ENCODE peak calls at places on chromosomes 7 and 10, in five cellular contexts. W is stimulated activated CD4-positive, alpha-beta T cell treated with anti-CD3 and anti-CD28 coated beads, Interleukin-2, amount 100 ng/mL, for 24 hours; L is T-helper 1 cell; G is T-helper 9 cell; S is non-pigmented ciliary epithelial cell. B is an unnamed sample.

GRCh38 chr7:69403169-69403568 is 195.1 kb upstream of the AUTS2 start:
- DNase-seq in S (no peak), W (no peak), G (no peak), L (no peak), B (peak; percentile 38)

GRCh38 chr7:135557455-135558336 is at the start of gene NUP205:
- DNase-seq in G (peak; percentile 58), L (peak; percentile 40), S (peak; percentile 49), W (peak; percentile 79), B (peak; percentile 88)

GRCh38 chr10:78599122-78599853 is 469.5 kb upstream of the ZMIZ1 start:
- DNase-seq in L (no peak), S (no peak), G (no peak), W (no peak), B (no peak)

GRCh38 chr10:124043310-124044142 is 49.9 kb downstream of the CHST15 start:
- DNase-seq in L (no peak), G (no peak), W (no peak), S (no peak), B (peak; percentile 71)

GRCh38 chr7:20598479-20599419 is 16.7 kb upstream of the ABCB5 start:
- DNase-seq in G (no peak), W (no peak), S (peak; percentile 38), L (no peak), B (peak; percentile 43)

GRCh38 chr7:44103941-44104879 is at the start of gene AEBP1:
- DNase-seq in G (no peak), S (no peak), W (no peak), L (no peak), B (peak; percentile 70)

GRCh38 chr10:69224862-69225657 is 4.9 kb downstream of the HKDC1 start:
- DNase-seq in W (no peak), S (no peak), G (no peak), L (no peak), B (no peak)

GRCh38 chr10:50567384-50567783 is 56.4 kb downstream of the SGMS1 start:
- DNase-seq in W (no peak), S (no peak), G (no peak), L (no peak), B (no peak)

GRCh38 chr10:132987671-132988571 is 45.6 kb upstream of the CFAP46 start:
- DNase-seq in L (no peak), W (no peak), G (no peak), S (peak; percentile 48), B (peak; percentile 4)

GRCh38 chr7:73850781-73851207 is 8.5 kb upstream of the METTL27 start:
- DNase-seq in G (no peak), W (no peak), S (peak; percentile 95), L (no peak), B (peak; percentile 60)

GRCh38 chr7:98079891-98080653 is 26.6 kb upstream of the LMTK2 start:
- DNase-seq in S (no peak), L (no peak), W (no peak), G (no peak), B (peak; percentile 57)

GRCh38 chr7:36188923-36189322 is 35.9 kb downstream of the EEPD1 start:
- DNase-seq in G (no peak), L (no peak), S (no peak), W (no peak), B (no peak)

GRCh38 chr10:86258488-86258887 is 108.1 kb downstream of the GRID1 start:
- DNase-seq in S (no peak), G (no peak), L (no peak), W (no peak), B (no peak)

GRCh38 chr10:117653170-117653515 is 110.6 kb downstream of the EMX2 start:
- DNase-seq in L (no peak), W (peak; percentile 23), G (no peak), S (peak; percentile 88), B (no peak)

GRCh38 chr10:93280121-93280698 is 201.9 kb downstream of the MYOF start:
- DNase-seq in L (no peak), S (no peak), G (no peak), W (no peak), B (no peak)

GRCh38 chr7:101545441-101546190 is 83.5 kb downstream of the MYL10 start:
- DNase-seq in G (no peak), W (no peak), S (no peak), L (no peak), B (no peak)

GRCh38 chr10:28722065-28722803 is 44.9 kb downstream of the BAMBI start:
- DNase-seq in L (no peak), S (no peak), W (no peak), G (no peak), B (peak; percentile 20)

GRCh38 chr10:29131952-29132820 is 156.7 kb upstream of the LYZL1 start:
- DNase-seq in S (no peak), G (no peak), W (no peak), L (no peak), B (no peak)

GRCh38 chr10:93098816-93099215 is 25.1 kb downstream of the CYP26A1 start:
- DNase-seq in G (no peak), S (no peak), L (no peak), W (no peak), B (no peak)

GRCh38 chr10:31929260-31929985 is 792 bp upstream of the ARHGAP12 start:
- DNase-seq in W (peak; percentile 29), S (no peak), L (peak; percentile 9), G (peak; percentile 20), B (peak; percentile 21)

GRCh38 chr10:112628951-112629604 is 182.1 kb downstream of the VTI1A start:
- DNase-seq in S (no peak), W (no peak), L (no peak), G (no peak), B (no peak)

GRCh38 chr7:140594131-140594691 is 46.4 kb downstream of the DENND2A start:
- DNase-seq in W (no peak), G (no peak), L (no peak), S (no peak), B (no peak)

GRCh38 chr10:48794074-48794473 is 109.4 kb downstream of the WDFY4 start:
- DNase-seq in G (no peak), W (no peak), L (no peak), S (no peak), B (no peak)

GRCh38 chr7:16609842-16610450 is 35.6 kb downstream of the ANKMY2 start:
- DNase-seq in L (no peak), S (no peak), W (no peak), G (no peak), B (no peak)

GRCh38 chr7:11786186-11786585 is 45.8 kb downstream of the THSD7A start:
- DNase-seq in G (no peak), W (no peak), L (no peak), S (peak; percentile 73), B (no peak)

GRCh38 chr10:125785831-125786230 is 10.2 kb upstream of the MMP21 start:
- DNase-seq in G (no peak), L (no peak), S (no peak), W (no peak), B (no peak)

GRCh38 chr7:100466830-100467605 is 3.0 kb upstream of the SPACDR start:
- DNase-seq in L (no peak), G (no peak), W (no peak), S (no peak), B (no peak)

GRCh38 chr10:42962902-42963231 is 114.0 kb upstream of the RET start:
- DNase-seq in G (no peak), L (no peak), S (no peak), W (peak; percentile 10), B (no peak)

GRCh38 chr10:92681306-92681823 is 8.4 kb upstream of the HHEX start:
- DNase-seq in W (no peak), L (no peak), G (no peak), S (no peak), B (no peak)

GRCh38 chr10:101779544-101780186 is 3.6 kb downstream of the NPM3 start:
- DNase-seq in S (no peak), W (peak; percentile 91), L (peak; percentile 60), G (peak; percentile 87), B (peak; percentile 61)

GRCh38 chr7:25790261-25790660 is 361.7 kb upstream of the NFE2L3 start:
- DNase-seq in W (no peak), S (no peak), L (no peak), G (no peak), B (no peak)

GRCh38 chr10:115951242-115951641 is 321.8 kb downstream of the GFRA1 start:
- DNase-seq in L (no peak), W (no peak), S (no peak), G (no peak), B (no peak)

GRCh38 chr10:130935051-130935450 is 376.5 kb downstream of the TCERG1L start:
- DNase-seq in W (no peak), L (no peak), S (no peak), G (no peak), B (no peak)

GRCh38 chr7:149293338-149293737 is 31.3 kb downstream of the ZNF783 start:
- DNase-seq in G (no peak), W (no peak), L (no peak), S (no peak), B (no peak)

GRCh38 chr10:2387672-2388071 is 650.3 kb upstream of the ADARB2 start:
- DNase-seq in G (no peak), W (no peak), S (no peak), L (no peak), B (no peak)

GRCh38 chr7:1725199-1725701 is 55.2 kb downstream of the ELFN1 start:
- DNase-seq in G (no peak), L (no peak), S (no peak), W (no peak), B (peak; percentile 99)

GRCh38 chr7:45027774-45028114 is 27.7 kb downstream of the CCM2 start:
- DNase-seq in L (no peak), S (no peak), W (no peak), G (no peak), B (peak; percentile 8)

B was measured in RPMI8226.